ENCODE peak calls at places on chromosomes 16 and 17, in ten cellular contexts. M is foreskin fibroblast, E is RWPE1, X is H9, U is cardiac muscle cell, T is H1, P is nephron progenitor cell, H is A549, J is lower leg skin, Y is natural killer cell. F is an unnamed sample.

GRCh38 chr16:79653337-79654000 is 52.9 kb upstream of the MAF start:
- DNase-seq in M (no peak), E (no peak), X (no peak), U (peak), T (no peak), P (no peak), H (no peak), J (no peak), Y (no peak), F (no peak)

GRCh38 chr16:48454051-48454450 is 68.8 kb upstream of the SIAH1 start:
- DNase-seq in M (no peak), E (no peak), X (no peak), U (no peak), T (no peak), P (no peak), H (no peak), J (no peak), Y (no peak), F (no peak)

GRCh38 chr16:63289834-63290460 is 1253.7 kb upstream of the CDH8 start:
- DNase-seq in M (no peak), E (peak), X (peak), U (peak), T (peak), P (peak), H (peak), J (no peak), Y (no peak), F (no peak)

GRCh38 chr17:63435681-63436522 is 10.2 kb downstream of the CYB561 start:
- DNase-seq in M (no peak), E (peak), X (peak), U (no peak), T (peak), P (no peak), H (peak), J (no peak), Y (no peak), F (no peak)

GRCh38 chr17:20315821-20316220 is 151.5 kb downstream of the LGALS9B start:
- DNase-seq in M (no peak), E (no peak), X (peak), U (no peak), T (no peak), P (no peak), H (no peak), J (no peak), Y (no peak), F (no peak)

GRCh38 chr16:31077592-31078199 is 3.5 kb downstream of the ZNF646 start:
- DNase-seq in M (no peak), E (no peak), X (peak), U (no peak), T (no peak), P (no peak), H (no peak), J (no peak), Y (no peak), F (no peak)

GRCh38 chr16:13189250-13189649 is 287.9 kb downstream of the SHISA9 start:
- DNase-seq in M (no peak), E (no peak), X (no peak), U (no peak), T (no peak), P (no peak), H (no peak), J (no peak), Y (no peak), F (no peak)

GRCh38 chr17:77214328-77214727 is 73.6 kb downstream of the SEC14L1 start:
- DNase-seq in M (no peak), E (no peak), X (no peak), U (no peak), T (no peak), P (no peak), H (no peak), J (no peak), Y (no peak), F (no peak)

GRCh38 chr17:73547790-73548189 is 96.5 kb downstream of the SDK2 start:
- DNase-seq in M (no peak), E (no peak), X (no peak), U (no peak), T (no peak), P (no peak), H (no peak), J (no peak), Y (no peak), F (no peak)

GRCh38 chr17:73203788-73204479 is 11.1 kb downstream of the COG1 start:
- DNase-seq in M (no peak), E (no peak), X (no peak), U (no peak), T (no peak), P (no peak), H (no peak), J (peak), Y (no peak), F (no peak)

GRCh38 chr16:12486386-12486785 is 317.3 kb downstream of the CPPED1 start:
- DNase-seq in M (no peak), E (no peak), X (no peak), U (no peak), T (no peak), P (no peak), H (no peak), J (peak), Y (no peak), F (no peak)

GRCh38 chr17:3968886-3969524 is 4.8 kb upstream of the ATP2A3 start:
- DNase-seq in M (no peak), E (no peak), X (no peak), U (no peak), T (no peak), P (no peak), H (no peak), J (no peak), Y (no peak), F (no peak)

GRCh38 chr17:56679148-56679766 is 85.8 kb downstream of the NOG start:
- DNase-seq in M (peak), E (peak), X (no peak), U (peak), T (no peak), P (peak), H (peak), J (no peak), Y (no peak), F (no peak)

GRCh38 chr17:83173180-83173996 is 94.0 kb downstream of the METRNL start:
- DNase-seq in M (no peak), E (no peak), X (peak), U (no peak), T (no peak), P (peak), H (no peak), J (peak), Y (peak), F (no peak)

GRCh38 chr17:74807376-74807775 is 31.2 kb upstream of the NAT9 start:
- DNase-seq in M (no peak), E (no peak), X (no peak), U (peak), T (no peak), P (no peak), H (no peak), J (no peak), Y (no peak), F (no peak)

GRCh38 chr16:89140401-89140800 is 31.1 kb upstream of the CDH15 start:
- DNase-seq in M (no peak), E (no peak), X (no peak), U (no peak), T (no peak), P (no peak), H (no peak), J (no peak), Y (no peak), F (no peak)

GRCh38 chr17:81238490-81238814 is 403 bp downstream of the TEPSIN start:
- DNase-seq in M (no peak), E (no peak), X (no peak), U (no peak), T (no peak), P (no peak), H (no peak), J (no peak), Y (no peak), F (no peak)

GRCh38 chr17:81239714-81240555 is 817 bp downstream of the NDUFAF8 start:
- DNase-seq in M (no peak), E (no peak), X (no peak), U (no peak), T (no peak), P (no peak), H (peak), J (no peak), Y (no peak), F (no peak)

GRCh38 chr17:81241203-81241602 is 2.1 kb downstream of the NDUFAF8 start:
- DNase-seq in M (no peak), E (no peak), X (no peak), U (no peak), T (no peak), P (no peak), H (no peak), J (no peak), Y (no peak), F (no peak)

GRCh38 chr17:81237591-81238489 is 1.0 kb downstream of the TEPSIN start:
- DNase-seq in M (no peak), E (no peak), X (no peak), U (no peak), T (no peak), P (no peak), H (no peak), J (no peak), Y (no peak), F (no peak)

GRCh38 chr17:81238815-81239713 is at the start of the genes NDUFAF8 and TEPSIN:
- DNase-seq in M (peak), E (peak), X (peak), U (peak), T (peak), P (peak), H (peak), J (peak), Y (peak), F (peak)
- TF ChIP-seq CTCF in M (no peak), E (no peak), X (no peak), U (no peak), T (no peak), P (no peak), H (no peak), J (no peak), Y (no peak), F (no peak)

GRCh38 chr17:38724337-38724988 is 5.7 kb upstream of the CISD3 start:
- DNase-seq in M (no peak), E (no peak), X (no peak), U (no peak), T (no peak), P (no peak), H (no peak), J (no peak), Y (no peak), F (no peak)
- TF ChIP-seq CTCF in M (no peak), E (no peak), X (no peak), U (no peak), T (no peak), P (no peak), H (no peak), J (no peak), Y (no peak), F (no peak)

DNA sequence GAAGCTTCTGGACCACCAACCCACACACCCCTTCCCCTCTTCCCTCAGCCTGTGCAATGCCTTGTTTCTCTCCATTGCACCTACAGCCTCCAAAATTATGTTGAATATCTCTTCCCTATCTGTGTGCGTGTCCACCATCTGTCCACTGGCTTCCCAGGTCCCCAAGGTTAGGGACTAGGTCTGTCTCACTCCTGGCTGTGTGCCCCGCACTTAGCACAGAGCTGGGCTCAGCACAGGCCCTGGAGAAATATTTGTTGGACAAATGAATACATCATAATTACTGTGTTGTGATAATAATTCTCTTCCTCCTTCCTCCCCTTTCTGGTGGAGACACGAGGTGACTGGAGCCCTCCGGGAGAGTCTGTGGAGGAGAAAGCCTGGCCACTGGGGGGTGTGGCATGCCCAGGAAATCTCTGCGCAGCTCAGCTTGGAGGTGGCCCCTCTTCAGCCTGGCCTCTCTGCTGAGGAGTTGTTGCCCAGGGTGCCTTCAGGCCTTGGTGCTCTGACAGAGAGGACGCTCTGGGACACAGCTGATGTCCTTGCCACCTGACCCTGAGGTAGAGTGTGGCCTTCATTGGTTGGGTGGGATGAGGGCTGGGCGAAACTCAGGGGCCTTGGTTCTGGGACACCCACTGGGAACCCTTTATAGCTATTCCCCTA is 3.3 kb upstream of the BRD7 start:
- DNase-seq in M (no peak), E (no peak), X (no peak), U (peak), T (no peak), P (peak), H (no peak), J (no peak), Y (no peak), F (no peak)
- TF ChIP-seq CTCF in M (peak), E (no peak), X (peak), U (peak), T (peak), P (peak), H (no peak), J (no peak), Y (no peak), F (peak)

GRCh38 chr16:50245417-50246298 is 20.7 kb upstream of the ADCY7 start:
- DNase-seq in M (peak), E (peak), X (no peak), U (peak), T (no peak), P (peak), H (peak), J (peak), Y (peak), F (peak)
- TF ChIP-seq CTCF in M (no peak), E (peak), X (no peak), U (no peak), T (no peak), P (no peak), H (peak), J (no peak), Y (peak), F (peak)